ENCODE peak calls at places on chromosomes 16 and 17, in seven cellular contexts. One of them, this sample, is unnamed.

GRCh38 chr16:57352636-57353047 is 5.9 kb upstream of the CCL22 start:
- DNase-seq in prostate gland: no peak
- DNase-seq in tibial nerve: no peak
- DNase-seq in MM.1S: no peak
- DNase-seq in body of pancreas: no peak
- DNase-seq in fibroblast of mammary gland: no peak
- DNase-seq in heart left ventricle: no peak
- DNase-seq in this sample: no peak

GRCh38 chr17:48440660-48441059 is 10.6 kb upstream of the SKAP1 start:
- DNase-seq in prostate gland: no peak
- DNase-seq in heart left ventricle: no peak
- DNase-seq in MM.1S: no peak
- DNase-seq in tibial nerve: no peak
- DNase-seq in fibroblast of mammary gland: no peak
- DNase-seq in body of pancreas: no peak
- DNase-seq in this sample: no peak

GRCh38 chr16:85720319-85720637 is 30.6 kb downstream of the C16orf74 start:
- DNase-seq in MM.1S: no peak
- DNase-seq in tibial nerve: no peak
- DNase-seq in heart left ventricle: no peak
- DNase-seq in body of pancreas: no peak
- DNase-seq in fibroblast of mammary gland: no peak
- DNase-seq in prostate gland: peak
- DNase-seq in this sample: no peak

GRCh38 chr17:7435676-7436555 is 681 bp downstream of the TMEM102 start:
- DNase-seq in fibroblast of mammary gland: no peak
- DNase-seq in MM.1S: peak
- DNase-seq in body of pancreas: peak
- DNase-seq in prostate gland: peak
- DNase-seq in heart left ventricle: peak
- DNase-seq in tibial nerve: no peak
- DNase-seq in this sample: peak

GRCh38 chr17:15261818-15262290 is 3.3 kb downstream of the PMP22 start:
- DNase-seq in tibial nerve: no peak
- DNase-seq in prostate gland: no peak
- DNase-seq in body of pancreas: no peak
- DNase-seq in heart left ventricle: no peak
- DNase-seq in fibroblast of mammary gland: no peak
- DNase-seq in MM.1S: no peak
- DNase-seq in this sample: no peak

GRCh38 chr17:73156166-73156840 is 8.5 kb upstream of the SSTR2 start:
- DNase-seq in tibial nerve: peak
- DNase-seq in body of pancreas: peak
- DNase-seq in fibroblast of mammary gland: peak
- DNase-seq in MM.1S: peak
- DNase-seq in heart left ventricle: peak
- DNase-seq in prostate gland: peak
- DNase-seq in this sample: peak

GRCh38 chr16:69276143-69277115 is 34.7 kb upstream of the VPS4A start:
- DNase-seq in body of pancreas: no peak
- DNase-seq in prostate gland: no peak
- DNase-seq in heart left ventricle: peak
- DNase-seq in tibial nerve: peak
- DNase-seq in MM.1S: no peak
- DNase-seq in fibroblast of mammary gland: peak
- DNase-seq in this sample: no peak

GRCh38 chr16:89711601-89712475 is 8.9 kb downstream of the VPS9D1 start:
- DNase-seq in prostate gland: peak
- DNase-seq in body of pancreas: peak
- DNase-seq in MM.1S: peak
- DNase-seq in tibial nerve: no peak
- DNase-seq in fibroblast of mammary gland: peak
- DNase-seq in heart left ventricle: peak
- DNase-seq in this sample: peak

GRCh38 chr16:9047689-9048301 is 43.6 kb upstream of the HAPSTR1 start:
- DNase-seq in heart left ventricle: peak
- DNase-seq in body of pancreas: peak
- DNase-seq in prostate gland: peak
- DNase-seq in tibial nerve: peak
- DNase-seq in fibroblast of mammary gland: peak
- DNase-seq in MM.1S: peak
- DNase-seq in this sample: no peak

GRCh38 chr16:68246671-68247070 is 1.5 kb downstream of the PLA2G15 start:
- DNase-seq in tibial nerve: no peak
- DNase-seq in body of pancreas: no peak
- DNase-seq in heart left ventricle: peak
- DNase-seq in prostate gland: no peak
- DNase-seq in MM.1S: peak
- DNase-seq in fibroblast of mammary gland: peak
- DNase-seq in this sample: no peak

GRCh38 chr17:77884019-77884418 is 74.5 kb upstream of the TNRC6C start:
- DNase-seq in heart left ventricle: peak
- DNase-seq in fibroblast of mammary gland: no peak
- DNase-seq in tibial nerve: no peak
- DNase-seq in MM.1S: no peak
- DNase-seq in body of pancreas: no peak
- DNase-seq in prostate gland: no peak
- DNase-seq in this sample: no peak

GRCh38 chr17:37752482-37752881 is 7.6 kb upstream of the HNF1B start:
- DNase-seq in MM.1S: no peak
- DNase-seq in heart left ventricle: no peak
- DNase-seq in prostate gland: no peak
- DNase-seq in body of pancreas: no peak
- DNase-seq in tibial nerve: no peak
- DNase-seq in fibroblast of mammary gland: peak
- DNase-seq in this sample: no peak

GRCh38 chr17:70357196-70357595 is 187.9 kb downstream of the KCNJ2 start:
- DNase-seq in tibial nerve: no peak
- DNase-seq in prostate gland: no peak
- DNase-seq in heart left ventricle: no peak
- DNase-seq in body of pancreas: no peak
- DNase-seq in MM.1S: no peak
- DNase-seq in fibroblast of mammary gland: no peak
- DNase-seq in this sample: no peak

GRCh38 chr16:31427441-31428276 is 501 bp downstream of the COX6A2 start:
- DNase-seq in heart left ventricle: peak
- DNase-seq in fibroblast of mammary gland: peak
- DNase-seq in prostate gland: no peak
- DNase-seq in tibial nerve: no peak
- DNase-seq in body of pancreas: peak
- DNase-seq in MM.1S: no peak
- DNase-seq in this sample: peak

GRCh38 chr17:67746704-67747571 is 29.2 kb downstream of the NOL11 start:
- DNase-seq in prostate gland: no peak
- DNase-seq in body of pancreas: no peak
- DNase-seq in fibroblast of mammary gland: no peak
- DNase-seq in tibial nerve: no peak
- DNase-seq in MM.1S: no peak
- DNase-seq in heart left ventricle: no peak
- DNase-seq in this sample: no peak

GRCh38 chr17:45997624-45998023 is 1.4 kb upstream of the STH start:
- DNase-seq in fibroblast of mammary gland: peak
- DNase-seq in MM.1S: no peak
- DNase-seq in prostate gland: no peak
- DNase-seq in body of pancreas: no peak
- DNase-seq in tibial nerve: no peak
- DNase-seq in heart left ventricle: no peak
- DNase-seq in this sample: no peak

GRCh38 chr16:3119286-3119685 is 6.9 kb downstream of the ZNF205 start:
- DNase-seq in body of pancreas: no peak
- DNase-seq in heart left ventricle: no peak
- DNase-seq in fibroblast of mammary gland: no peak
- DNase-seq in tibial nerve: no peak
- DNase-seq in prostate gland: no peak
- DNase-seq in MM.1S: no peak
- DNase-seq in this sample: no peak

GRCh38 chr16:7303677-7304200 is 28.9 kb upstream of the RBFOX1 start:
- DNase-seq in heart left ventricle: no peak
- DNase-seq in MM.1S: no peak
- DNase-seq in fibroblast of mammary gland: no peak
- DNase-seq in body of pancreas: no peak
- DNase-seq in prostate gland: no peak
- DNase-seq in tibial nerve: no peak
- DNase-seq in this sample: no peak

GRCh38 chr17:39166437-39167335 is 725 bp upstream of the ARL5C start:
- DNase-seq in heart left ventricle: no peak
- DNase-seq in prostate gland: no peak
- DNase-seq in body of pancreas: peak
- DNase-seq in fibroblast of mammary gland: no peak
- DNase-seq in tibial nerve: no peak
- DNase-seq in MM.1S: no peak
- DNase-seq in this sample: no peak
- H3K4me3 ChIP-seq in heart left ventricle: no peak
- H3K4me3 ChIP-seq in prostate gland: no peak
- H3K4me3 ChIP-seq in body of pancreas: no peak
- H3K4me3 ChIP-seq in fibroblast of mammary gland: no peak
- H3K4me3 ChIP-seq in tibial nerve: no peak
- H3K4me3 ChIP-seq in MM.1S: no peak
- H3K4me3 ChIP-seq in this sample: no peak

DNA sequence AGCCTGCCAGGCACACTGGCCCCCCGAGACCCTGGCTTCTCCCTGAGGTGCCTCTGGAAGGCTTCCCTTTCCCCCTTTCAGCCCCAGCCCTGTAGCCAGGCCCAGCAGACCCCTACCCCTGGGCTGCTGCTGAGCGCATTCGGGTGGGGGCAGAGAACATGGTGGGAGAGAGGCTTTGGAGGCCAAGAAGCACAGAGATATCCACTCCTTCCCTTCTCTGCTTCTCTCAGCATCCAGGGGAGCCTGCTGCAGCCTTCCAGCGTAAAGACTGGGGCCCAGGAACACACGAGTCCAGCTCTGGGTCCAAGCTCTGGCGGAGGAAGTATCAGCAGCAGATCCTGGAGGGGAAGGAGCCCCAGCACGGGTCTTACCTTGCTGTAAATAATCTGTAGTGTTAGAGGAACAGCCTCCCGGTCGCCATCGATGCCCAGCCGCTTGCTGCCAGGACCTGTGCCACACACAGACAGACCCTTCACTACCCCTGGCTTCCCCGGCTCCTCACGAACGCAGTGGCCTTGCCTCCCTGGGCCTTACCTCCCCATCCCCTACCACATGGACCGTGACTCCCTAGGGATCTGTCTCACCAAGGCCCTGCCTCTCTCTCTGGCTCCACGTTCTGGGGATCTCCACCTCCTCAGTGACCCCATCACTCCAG is 17.0 kb upstream of the PIK3R6 start:
- DNase-seq in tibial nerve: no peak
- DNase-seq in MM.1S: no peak
- DNase-seq in heart left ventricle: peak
- DNase-seq in body of pancreas: no peak
- DNase-seq in prostate gland: no peak
- DNase-seq in fibroblast of mammary gland: no peak
- DNase-seq in this sample: no peak
- H3K4me3 ChIP-seq in tibial nerve: no peak
- H3K4me3 ChIP-seq in MM.1S: no peak
- H3K4me3 ChIP-seq in heart left ventricle: no peak
- H3K4me3 ChIP-seq in body of pancreas: no peak
- H3K4me3 ChIP-seq in prostate gland: no peak
- H3K4me3 ChIP-seq in fibroblast of mammary gland: no peak
- H3K4me3 ChIP-seq in this sample: no peak

DNA sequence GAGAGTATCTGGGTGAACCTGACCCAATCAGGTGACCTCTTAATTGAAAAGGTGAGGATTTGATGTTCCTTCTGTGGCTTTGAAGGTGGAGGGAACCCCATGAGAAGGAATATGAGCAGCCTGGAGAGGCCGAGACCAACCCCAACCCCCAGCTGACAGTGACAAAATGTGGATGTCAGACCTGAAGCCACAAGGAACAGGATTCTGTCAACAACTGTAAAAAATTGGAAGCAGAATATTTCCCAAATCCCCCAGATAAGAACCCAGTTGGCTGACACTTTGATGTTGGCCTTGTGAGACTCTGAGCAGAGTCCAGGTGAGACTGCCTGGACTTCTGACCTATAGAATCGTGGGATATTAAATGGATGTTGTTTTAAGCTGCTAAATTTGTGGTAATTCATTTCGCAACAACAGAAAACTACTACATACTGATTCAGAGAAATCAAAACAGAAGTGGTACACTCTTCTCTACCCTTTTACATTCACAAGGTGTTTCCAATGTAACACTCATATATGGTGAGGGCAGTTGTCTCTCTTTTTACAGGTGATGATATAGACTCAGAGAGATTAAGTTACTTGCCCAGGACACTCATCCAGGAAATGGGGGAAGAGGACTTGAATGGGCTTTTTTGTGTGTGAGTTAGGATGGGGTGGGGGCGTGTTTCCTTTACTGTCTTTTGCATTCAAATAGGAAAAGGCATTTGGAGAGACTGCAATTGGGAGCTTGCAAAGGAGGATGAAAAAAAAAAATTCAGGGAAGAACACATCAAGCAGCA is 29.8 kb upstream of the SALL1 start:
- DNase-seq in fibroblast of mammary gland: no peak
- DNase-seq in MM.1S: no peak
- DNase-seq in body of pancreas: no peak
- DNase-seq in prostate gland: no peak
- DNase-seq in tibial nerve: no peak
- DNase-seq in heart left ventricle: no peak
- DNase-seq in this sample: no peak
- H3K4me3 ChIP-seq in fibroblast of mammary gland: no peak
- H3K4me3 ChIP-seq in MM.1S: no peak
- H3K4me3 ChIP-seq in body of pancreas: no peak
- H3K4me3 ChIP-seq in prostate gland: no peak
- H3K4me3 ChIP-seq in tibial nerve: no peak
- H3K4me3 ChIP-seq in heart left ventricle: no peak
- H3K4me3 ChIP-seq in this sample: no peak

DNA sequence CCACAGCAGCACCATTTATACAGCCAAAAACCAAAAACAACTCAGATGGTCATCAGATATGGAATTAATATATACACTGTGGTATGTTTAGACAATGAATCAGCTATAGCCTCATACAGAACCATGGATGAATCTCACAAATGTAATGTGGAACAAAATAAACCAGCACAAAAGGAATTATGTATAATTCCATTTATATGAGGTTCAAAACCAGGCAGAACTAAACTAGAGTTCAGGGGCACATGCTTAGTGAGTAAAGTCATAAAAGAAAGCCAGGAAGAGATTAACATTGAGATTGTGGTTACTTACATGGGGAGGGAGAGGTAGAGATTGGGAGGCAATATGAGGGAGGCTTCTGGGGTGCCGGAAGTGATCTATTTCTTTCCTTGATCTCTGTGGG is 231.1 kb downstream of the COPRS start:
- DNase-seq in prostate gland: no peak
- DNase-seq in MM.1S: no peak
- DNase-seq in tibial nerve: no peak
- DNase-seq in body of pancreas: no peak
- DNase-seq in fibroblast of mammary gland: peak
- DNase-seq in heart left ventricle: no peak
- DNase-seq in this sample: no peak
- H3K4me3 ChIP-seq in prostate gland: no peak
- H3K4me3 ChIP-seq in MM.1S: no peak
- H3K4me3 ChIP-seq in tibial nerve: no peak
- H3K4me3 ChIP-seq in body of pancreas: no peak
- H3K4me3 ChIP-seq in fibroblast of mammary gland: no peak
- H3K4me3 ChIP-seq in heart left ventricle: no peak
- H3K4me3 ChIP-seq in this sample: no peak

This sample was measured in CD4-positive, CD25-positive, alpha-beta regulatory T cell.